ENCODE peak calls at places on chromosome 3, in seven cellular contexts. F is HepG2, U is GM12891, C is GM12878, Z is K562, K is H1, T is SK-N-SH. O is an unnamed sample.

GRCh38 chr3:25465266-25465860 is 37.3 kb downstream of the RARB start:
- DNase-seq in U (no peak), F (no peak), T (no peak), K (no peak), C (no peak), Z (no peak), O (no peak)

GRCh38 chr3:171977860-171978259 is 61.5 kb upstream of the FNDC3B start:
- DNase-seq in Z (peak), U (no peak), F (no peak), C (no peak), T (no peak), K (no peak), O (no peak)

GRCh38 chr3:11671648-11672100 is 28.0 kb upstream of the VGLL4 start:
- DNase-seq in K (no peak), U (peak), C (peak), F (no peak), Z (no peak), T (no peak), O (no peak)

GRCh38 chr3:107956991-107957467 is 133.8 kb downstream of the CD47 start:
- DNase-seq in K (no peak), C (no peak), T (peak), F (no peak), U (no peak), Z (no peak), O (no peak)

GRCh38 chr3:177594096-177594495 is 396.8 kb upstream of the TBL1XR1 start:
- DNase-seq in C (no peak), T (no peak), K (no peak), F (no peak), Z (no peak), U (no peak), O (no peak)

GRCh38 chr3:25843332-25843731 is 53.4 kb downstream of the OXSM start:
- DNase-seq in K (no peak), Z (no peak), T (no peak), C (no peak), U (no peak), F (no peak), O (no peak)

GRCh38 chr3:13332740-13333139 is 87.4 kb downstream of the NUP210 start:
- DNase-seq in C (no peak), T (no peak), K (no peak), Z (no peak), F (no peak), U (no peak), O (no peak)

GRCh38 chr3:129490273-129490675 is 38.2 kb upstream of the RHO start:
- DNase-seq in Z (peak), U (peak), F (peak), T (peak), C (peak), K (peak), O (peak)

GRCh38 chr3:16329792-16330061 is 64.7 kb downstream of the OXNAD1 start:
- DNase-seq in U (no peak), K (no peak), F (no peak), T (peak), Z (no peak), C (no peak), O (no peak)

GRCh38 chr3:54188176-54188791 is 65.9 kb downstream of the CACNA2D3 start:
- DNase-seq in T (no peak), F (peak), K (no peak), U (peak), C (no peak), Z (peak), O (peak)

GRCh38 chr3:116067275-116067674 is 378.0 kb downstream of the LSAMP start:
- DNase-seq in C (no peak), T (no peak), F (no peak), U (no peak), Z (no peak), K (no peak), O (no peak)

GRCh38 chr3:31043184-31043819 is 148.8 kb upstream of the GADL1 start:
- DNase-seq in U (no peak), T (no peak), K (no peak), F (no peak), Z (no peak), C (no peak), O (no peak)

GRCh38 chr3:187165144-187165543 is 25.8 kb upstream of the RPL39L start:
- DNase-seq in C (no peak), Z (peak), F (peak), T (peak), K (peak), U (no peak), O (no peak)
- TF ChIP-seq TAF1 in C (no peak), Z (no peak), F (no peak), T (no peak), K (peak), U (no peak), O (no peak)

DNA sequence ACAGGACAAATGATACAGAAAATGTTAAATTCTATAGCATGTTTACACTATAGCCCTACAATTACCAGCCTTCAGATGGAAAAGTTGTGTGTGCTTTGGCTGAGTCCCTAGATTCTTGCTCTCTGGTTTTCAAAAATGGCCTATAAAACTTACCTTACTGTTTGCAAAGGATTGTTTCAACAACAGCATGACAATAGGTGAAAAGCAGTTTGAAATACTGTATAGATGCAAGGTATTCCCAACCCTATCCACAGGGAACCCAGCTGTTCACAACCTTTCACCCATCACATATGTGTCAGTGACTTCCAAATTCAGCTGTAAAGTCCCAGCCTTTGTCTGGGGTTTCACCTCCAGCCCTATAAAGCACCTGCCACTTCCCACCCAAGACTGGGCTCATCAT is 97.3 kb downstream of the NEK10 start:
- DNase-seq in C (no peak), Z (no peak), K (no peak), F (no peak), U (no peak), T (no peak), O (no peak)
- TF ChIP-seq TAF1 in C (no peak), Z (no peak), K (no peak), F (no peak), U (no peak), T (no peak), O (no peak)

GRCh38 chr3:158205994-158206393 is 96.1 kb downstream of the RSRC1 start:
- DNase-seq in C (peak), K (no peak), T (no peak), Z (no peak), U (no peak), F (no peak), O (no peak)

GRCh38 chr3:158205324-158205723 is 95.4 kb downstream of the RSRC1 start:
- DNase-seq in F (no peak), C (no peak), Z (no peak), T (no peak), U (no peak), K (no peak), O (no peak)

GRCh38 chr3:158200973-158201372 is 91.1 kb downstream of the RSRC1 start:
- DNase-seq in C (no peak), F (no peak), U (no peak), K (no peak), Z (no peak), T (no peak), O (no peak)
- TF ChIP-seq TAF1 in C (no peak), F (no peak), U (no peak), K (no peak), Z (no peak), T (no peak), O (no peak)

DNA sequence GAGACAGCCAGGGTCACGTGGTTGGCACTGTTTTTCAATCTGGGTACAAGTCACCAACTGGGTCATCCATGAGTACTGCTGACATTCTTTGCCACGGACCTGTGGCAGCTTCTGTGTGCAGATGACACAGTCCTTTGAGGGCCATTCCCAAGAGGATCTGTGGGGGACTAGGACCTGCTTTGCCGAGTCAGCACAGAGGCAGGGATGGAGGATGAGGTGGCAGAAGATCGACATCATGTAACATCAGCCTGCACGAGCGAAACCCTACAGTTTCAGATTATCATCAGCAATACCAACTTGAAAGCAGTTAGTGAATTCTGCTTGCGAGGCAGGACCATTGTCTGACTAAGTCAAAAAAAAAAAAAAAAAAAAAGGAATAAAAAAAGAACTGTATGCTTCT is 227.7 kb downstream of the FOXP1 start:
- DNase-seq in U (no peak), F (no peak), K (no peak), Z (no peak), T (no peak), C (no peak), O (no peak)
- TF ChIP-seq TAF1 in U (no peak), F (no peak), K (no peak), Z (no peak), T (no peak), C (no peak), O (no peak)

DNA sequence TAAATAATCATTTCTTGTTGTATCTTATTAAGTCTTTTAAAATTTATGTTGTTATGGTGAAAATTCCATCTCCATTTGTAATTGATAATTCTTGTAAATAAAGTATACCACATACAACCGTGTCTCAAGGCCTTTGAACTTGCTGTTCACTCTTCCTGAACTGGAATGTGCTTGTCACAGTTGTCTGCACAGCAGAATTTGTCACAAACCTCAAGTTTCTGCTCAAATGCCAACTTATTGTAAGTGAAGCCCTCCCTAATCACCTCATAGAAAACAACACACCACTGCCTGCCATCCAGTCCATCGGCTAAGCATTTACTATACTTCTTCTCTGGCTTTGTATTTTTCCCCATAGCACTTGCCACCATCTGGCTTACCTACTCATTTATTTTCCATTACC is 192.3 kb downstream of the THRB start:
- DNase-seq in F (no peak), T (no peak), U (no peak), C (no peak), K (no peak), Z (no peak), O (no peak)
- TF ChIP-seq TAF1 in F (no peak), T (no peak), U (no peak), C (no peak), K (no peak), Z (no peak), O (no peak)

DNA sequence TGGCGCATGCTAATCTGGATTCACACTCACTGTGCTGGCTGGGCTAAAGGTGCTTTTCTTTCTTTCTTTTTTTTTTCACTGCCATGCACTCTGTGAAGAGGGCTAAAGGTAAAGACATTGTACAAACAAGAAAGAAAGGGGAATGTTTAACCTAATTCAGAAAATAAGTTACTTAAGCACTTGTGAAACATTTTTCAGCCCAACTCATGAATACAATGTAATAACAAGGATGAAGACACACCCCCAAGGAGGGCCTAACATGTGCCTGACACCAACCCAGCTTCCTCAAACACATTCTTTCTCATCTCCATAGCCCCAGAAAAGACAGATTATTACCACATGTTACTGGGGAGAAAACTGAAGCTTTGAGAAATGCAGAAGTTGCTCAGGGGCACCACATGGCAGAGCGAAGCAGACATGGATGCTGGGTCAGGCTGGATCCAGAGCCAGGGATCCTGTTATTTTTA is 5.7 kb downstream of the STIMATE start:
- DNase-seq in C (no peak), F (peak), Z (no peak), K (no peak), U (no peak), T (no peak), O (no peak)
- TF ChIP-seq TAF1 in C (no peak), F (no peak), Z (no peak), K (no peak), U (no peak), T (no peak), O (no peak)

GRCh38 chr3:122959339-122959738 is 68.2 kb downstream of the SEMA5B start:
- DNase-seq in F (no peak), Z (no peak), U (no peak), T (no peak), C (no peak), K (no peak), O (no peak)

GRCh38 chr3:122956685-122957455 is 70.7 kb downstream of the SEMA5B start:
- DNase-seq in T (no peak), Z (no peak), K (no peak), F (no peak), C (no peak), U (no peak), O (no peak)

GRCh38 chr3:122955916-122956684 is 71.5 kb downstream of the SEMA5B start:
- DNase-seq in F (no peak), C (no peak), Z (no peak), T (no peak), U (no peak), K (no peak), O (no peak)

GRCh38 chr3:122958290-122958689 is 69.3 kb downstream of the SEMA5B start:
- DNase-seq in F (no peak), Z (no peak), T (no peak), U (no peak), C (no peak), K (no peak), O (no peak)

GRCh38 chr3:122957707-122958210 is 69.8 kb downstream of the SEMA5B start:
- DNase-seq in T (no peak), Z (no peak), K (no peak), F (no peak), U (no peak), C (no peak), O (no peak)
- TF ChIP-seq TAF1 in T (no peak), Z (no peak), K (no peak), F (no peak), U (no peak), C (no peak), O (no peak)

O was measured in GM12892.